ENCODE peak calls at places on chromosomes 12 and 14, in nine cellular contexts. One of them, this sample, is unnamed.

GRCh38 chr12:73798523-73798922 is 739.1 kb upstream of the ATXN7L3B start:
- DNase-seq in choroid plexus epithelial cell: peak; percentile 41
- DNase-seq in prostate gland: no peak
- DNase-seq in NCI-H524: no peak
- DNase-seq in H7: no peak
- DNase-seq in GM23338: no peak
- DNase-seq in neural progenitor cell: no peak
- DNase-seq in left ventricle myocardium inferior: no peak
- DNase-seq in GM04503: no peak
- DNase-seq in this sample: no peak

GRCh38 chr12:94779520-94779919 is 129.2 kb upstream of the TMCC3 start:
- DNase-seq in choroid plexus epithelial cell: peak; percentile 83
- DNase-seq in prostate gland: no peak
- DNase-seq in NCI-H524: no peak
- DNase-seq in H7: no peak
- DNase-seq in GM23338: no peak
- DNase-seq in neural progenitor cell: no peak
- DNase-seq in left ventricle myocardium inferior: no peak
- DNase-seq in GM04503: peak; percentile 82
- DNase-seq in this sample: no peak

GRCh38 chr14:53152909-53153701 is at the start of gene DDHD1:
- DNase-seq in choroid plexus epithelial cell: peak; percentile 51
- DNase-seq in prostate gland: peak; percentile 60
- DNase-seq in NCI-H524: peak; percentile 90
- DNase-seq in H7: peak; percentile 96
- DNase-seq in GM23338: peak; percentile 86
- DNase-seq in neural progenitor cell: peak; percentile 93
- DNase-seq in left ventricle myocardium inferior: peak; percentile 82
- DNase-seq in GM04503: no peak
- DNase-seq in this sample: peak; percentile 83

GRCh38 chr14:104359301-104359968 is 220.1 kb upstream of the C14orf180 start:
- DNase-seq in choroid plexus epithelial cell: no peak
- DNase-seq in prostate gland: no peak
- DNase-seq in NCI-H524: no peak
- DNase-seq in H7: peak; percentile 61
- DNase-seq in GM23338: no peak
- DNase-seq in neural progenitor cell: no peak
- DNase-seq in left ventricle myocardium inferior: no peak
- DNase-seq in GM04503: no peak
- DNase-seq in this sample: no peak

GRCh38 chr14:60946773-60947172 is 34.1 kb downstream of the TRMT5 start:
- DNase-seq in choroid plexus epithelial cell: no peak
- DNase-seq in prostate gland: no peak
- DNase-seq in NCI-H524: no peak
- DNase-seq in H7: no peak
- DNase-seq in GM23338: no peak
- DNase-seq in neural progenitor cell: no peak
- DNase-seq in left ventricle myocardium inferior: no peak
- DNase-seq in GM04503: no peak
- DNase-seq in this sample: no peak

GRCh38 chr14:104851896-104852663 is 13.0 kb upstream of the CEP170B start:
- DNase-seq in choroid plexus epithelial cell: no peak
- DNase-seq in prostate gland: no peak
- DNase-seq in NCI-H524: no peak
- DNase-seq in H7: peak; percentile 58
- DNase-seq in GM23338: peak; percentile 23
- DNase-seq in neural progenitor cell: no peak
- DNase-seq in left ventricle myocardium inferior: no peak
- DNase-seq in GM04503: no peak
- DNase-seq in this sample: no peak

GRCh38 chr14:89011727-89012271 is 187.3 kb downstream of the TTC8 start:
- DNase-seq in choroid plexus epithelial cell: no peak
- DNase-seq in prostate gland: no peak
- DNase-seq in NCI-H524: peak; percentile 48
- DNase-seq in H7: no peak
- DNase-seq in GM23338: peak; percentile 47
- DNase-seq in neural progenitor cell: no peak
- DNase-seq in left ventricle myocardium inferior: no peak
- DNase-seq in GM04503: no peak
- DNase-seq in this sample: no peak

GRCh38 chr12:52007982-52008510 is 1.3 kb downstream of the TAMALIN start:
- DNase-seq in choroid plexus epithelial cell: no peak
- DNase-seq in prostate gland: no peak
- DNase-seq in NCI-H524: no peak
- DNase-seq in H7: peak; percentile 50
- DNase-seq in GM23338: no peak
- DNase-seq in neural progenitor cell: no peak
- DNase-seq in left ventricle myocardium inferior: no peak
- DNase-seq in GM04503: no peak
- DNase-seq in this sample: no peak

GRCh38 chr12:69243099-69244084 is 4.0 kb downstream of the CPSF6 start:
- DNase-seq in choroid plexus epithelial cell: no peak
- DNase-seq in prostate gland: no peak
- DNase-seq in NCI-H524: no peak
- DNase-seq in H7: no peak
- DNase-seq in GM23338: no peak
- DNase-seq in neural progenitor cell: no peak
- DNase-seq in left ventricle myocardium inferior: no peak
- DNase-seq in GM04503: no peak
- DNase-seq in this sample: peak; percentile 34